ENCODE peak calls at places on chromosomes 2 and 18, in five cellular contexts. W is A549, Q is endothelial cell of umbilical vein, L is HepG2, I is K562. R is an unnamed sample.

GRCh38 chr2:20353597-20353996 is 3.0 kb upstream of the PUM2 start:
- DNase-seq in W (no peak), I (peak; percentile 17), Q (no peak), L (no peak), R (peak; percentile 18)

GRCh38 chr2:20419007-20419576 is 27.8 kb upstream of the RHOB start:
- DNase-seq in W (no peak), Q (peak; percentile 47), L (peak; percentile 65), I (no peak), R (no peak)

GRCh38 chr2:161139098-161139987 is 20.9 kb upstream of the TANK start:
- DNase-seq in L (no peak), I (no peak), W (no peak), Q (peak; percentile 64), R (peak; percentile 57)

GRCh38 chr2:176178271-176178806 is 10.1 kb upstream of the HOXD1 start:
- DNase-seq in I (no peak), W (no peak), L (no peak), Q (no peak), R (peak; percentile 80)

GRCh38 chr2:106223347-106223746 is 29.2 kb upstream of the UXS1 start:
- DNase-seq in L (no peak), I (no peak), Q (no peak), W (no peak), R (no peak)

GRCh38 chr2:122081743-122082142 is 326.3 kb downstream of the TSN start:
- DNase-seq in I (no peak), L (no peak), Q (no peak), W (no peak), R (no peak)

GRCh38 chr2:54895735-54896134 is 154.5 kb downstream of the RTN4 start:
- DNase-seq in W (no peak), Q (no peak), I (no peak), L (no peak), R (peak; percentile 15)

GRCh38 chr2:233241803-233242202 is 9.7 kb upstream of the ATG16L1 start:
- DNase-seq in I (peak; percentile 42), L (no peak), Q (no peak), W (no peak), R (no peak)

GRCh38 chr18:415627-416612 is 84.6 kb downstream of the COLEC12 start:
- DNase-seq in Q (no peak), I (no peak), W (no peak), L (no peak), R (no peak)

GRCh38 chr2:209917154-209917771 is 85.2 kb upstream of the RPE start:
- DNase-seq in I (no peak), W (no peak), Q (no peak), L (no peak), R (no peak)

GRCh38 chr2:203002054-203002821 is 12.4 kb upstream of the NBEAL1 start:
- DNase-seq in Q (no peak), W (peak; percentile 24), I (no peak), L (no peak), R (no peak)

GRCh38 chr2:226699321-226699720 is 100.3 kb downstream of the IRS1 start:
- DNase-seq in Q (no peak), I (no peak), W (peak; percentile 12), L (no peak), R (peak; percentile 9)

GRCh38 chr18:21799706-21800105 is 59.1 kb downstream of the MIB1 start:
- DNase-seq in L (no peak), I (no peak), W (no peak), Q (no peak), R (no peak)

GRCh38 chr2:157696036-157696435 is 67.4 kb upstream of the ACVR1C start:
- DNase-seq in Q (no peak), W (no peak), I (no peak), L (no peak), R (no peak)

GRCh38 chr2:230947908-230948365 is 22.9 kb upstream of the GPR55 start:
- DNase-seq in Q (no peak), W (no peak), L (no peak), I (no peak), R (peak; percentile 78)

GRCh38 chr2:231648579-231649174 is 56.0 kb downstream of the TEX44 start:
- DNase-seq in Q (peak; percentile 65), W (peak; percentile 84), I (no peak), L (peak; percentile 65), R (peak; percentile 84)

GRCh38 chr18:26089247-26090129 is 925 bp downstream of the SS18 start:
- DNase-seq in I (peak; percentile 29), L (peak; percentile 6), W (peak; percentile 35), Q (peak; percentile 54), R (peak; percentile 34)

GRCh38 chr2:101697794-101698418 is 399 bp downstream of the MAP4K4 start:
- DNase-seq in W (no peak), Q (no peak), I (peak; percentile 48), L (no peak), R (peak; percentile 41)

GRCh38 chr2:79887747-79888374 is 375.0 kb downstream of the CTNNA2 start:
- DNase-seq in I (peak; percentile 38), L (peak; percentile 61), W (peak; percentile 71), Q (peak; percentile 36), R (peak; percentile 69)

GRCh38 chr2:45329045-45329677 is 281.9 kb downstream of the SRBD1 start:
- DNase-seq in L (peak; percentile 67), Q (no peak), I (no peak), W (peak; percentile 23), R (peak; percentile 47)

GRCh38 chr2:101440127-101440738 is 34.7 kb downstream of the RFX8 start:
- DNase-seq in L (peak; percentile 43), I (no peak), W (no peak), Q (peak; percentile 86), R (peak; percentile 51)

GRCh38 chr2:210861038-210861665 is 304.8 kb downstream of the CPS1 start:
- DNase-seq in Q (no peak), W (no peak), I (no peak), L (no peak), R (no peak)

GRCh38 chr2:48905696-48906095 is 150.2 kb upstream of the LHCGR start:
- DNase-seq in L (no peak), I (no peak), Q (no peak), W (no peak), R (peak; percentile 18)

GRCh38 chr2:13770279-13770678 is 862.2 kb upstream of the LRATD1 start:
- DNase-seq in I (no peak), L (no peak), W (no peak), Q (no peak), R (no peak)

GRCh38 chr2:109486711-109487130 is 127.0 kb downstream of the SEPTIN10 start:
- DNase-seq in L (no peak), I (no peak), Q (no peak), W (no peak), R (no peak)

GRCh38 chr18:78836838-78837237 is 142.8 kb upstream of the SALL3 start:
- DNase-seq in I (no peak), Q (no peak), W (no peak), L (no peak), R (no peak)

GRCh38 chr2:43193996-43194869 is 32.2 kb downstream of the ZFP36L2 start:
- DNase-seq in L (peak; percentile 98), I (no peak), Q (no peak), W (peak; percentile 85), R (no peak)

GRCh38 chr2:59684101-59684770 is 869.2 kb downstream of the BCL11A start:
- DNase-seq in W (no peak), I (no peak), Q (no peak), L (no peak), R (no peak)

GRCh38 chr2:12702661-12703121 is 14.0 kb upstream of the TRIB2 start:
- DNase-seq in I (no peak), L (no peak), Q (peak; percentile 93), W (no peak), R (no peak)

GRCh38 chr2:14451312-14451711 is 181.2 kb upstream of the LRATD1 start:
- DNase-seq in Q (no peak), I (no peak), W (no peak), L (no peak), R (peak; percentile 6)

GRCh38 chr2:133157141-133157540 is 411.1 kb downstream of the NCKAP5 start:
- DNase-seq in L (no peak), I (no peak), W (no peak), Q (no peak), R (no peak)

GRCh38 chr2:157261199-157261782 is 3.8 kb downstream of the GALNT5 start:
- DNase-seq in Q (no peak), I (peak; percentile 98), L (no peak), W (peak; percentile 88), R (peak; percentile 7)

GRCh38 chr2:128607981-128608506 is 289.4 kb upstream of the HS6ST1 start:
- DNase-seq in W (no peak), Q (no peak), L (no peak), I (no peak), R (no peak)

DNA sequence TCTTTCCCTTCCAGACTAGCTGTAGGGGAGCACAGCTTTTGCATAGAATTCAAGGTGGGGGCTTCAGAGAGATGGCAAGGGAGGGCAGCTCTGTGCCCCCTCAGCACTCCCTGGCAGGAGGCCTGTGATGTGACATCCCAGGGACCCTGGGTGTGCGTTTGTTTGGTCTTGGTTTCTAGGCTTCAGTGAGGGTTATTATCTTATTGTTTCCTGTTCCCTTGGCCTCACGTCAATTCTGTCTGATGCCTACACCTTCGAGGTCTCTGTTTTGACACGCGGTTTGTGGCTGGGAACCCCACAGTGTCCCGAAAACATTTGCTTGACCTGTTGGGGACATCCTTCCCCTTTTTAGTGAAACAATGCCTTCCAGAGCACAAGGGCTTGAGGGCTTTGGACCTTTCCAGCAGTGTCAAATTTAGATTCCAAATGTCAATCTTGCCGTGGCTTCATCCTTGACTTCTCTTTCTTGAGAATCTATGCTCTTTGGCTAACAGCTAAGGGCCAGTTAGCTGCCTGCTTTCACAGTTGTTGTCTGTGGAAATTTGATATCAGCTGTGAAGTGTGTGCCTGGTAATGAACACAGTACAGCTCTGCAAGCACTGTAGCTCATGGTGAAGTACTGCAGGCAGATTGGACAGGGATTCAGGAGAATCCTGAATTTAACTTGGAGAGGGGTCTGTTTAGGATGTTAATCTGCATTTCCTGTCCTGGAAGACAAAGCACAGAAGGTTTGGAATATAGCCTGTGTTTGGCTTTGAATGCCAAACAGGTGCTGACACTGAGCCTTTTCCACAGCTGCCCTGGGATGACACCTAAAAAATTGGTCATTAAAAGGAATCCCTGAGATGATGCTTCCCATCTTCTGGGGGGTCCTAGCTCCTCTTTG is 108.2 kb upstream of the CXCR4 start:
- DNase-seq in L (no peak), Q (no peak), W (no peak), I (no peak), R (peak; percentile 77)
- TF ChIP-seq CTCF in L (no peak), Q (no peak), W (no peak), I (no peak), R (no peak)

GRCh38 chr2:46701152-46701551 is 214.5 kb downstream of the MCFD2 start:
- DNase-seq in I (no peak), W (no peak), Q (peak; percentile 9), L (no peak), R (no peak)
- TF ChIP-seq MYC in I (no peak), W (no peak), Q (no peak), L (no peak), R (no peak)

DNA sequence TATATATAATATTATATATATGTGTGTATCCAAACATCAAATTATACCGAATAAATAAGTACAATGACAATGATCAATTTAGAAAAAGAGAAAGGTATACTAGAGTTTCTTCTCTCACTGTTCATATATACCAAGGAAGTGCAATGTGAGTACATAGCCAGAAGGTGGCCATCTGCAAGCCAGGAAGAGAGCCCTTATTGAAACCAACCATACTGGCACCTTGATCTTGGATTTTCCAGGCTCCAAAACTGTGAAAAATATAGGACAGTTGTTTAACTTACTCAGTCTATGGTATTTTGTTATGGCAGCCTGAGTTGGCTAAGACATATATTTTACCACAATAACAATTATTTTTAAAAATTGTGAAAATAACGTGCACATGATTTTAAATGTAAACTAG is 1490.2 kb upstream of the SLC39A10 start:
- DNase-seq in L (peak; percentile 39), Q (peak; percentile 6), W (peak; percentile 38), I (no peak), R (peak; percentile 38)
- TF ChIP-seq CTCF in L (peak; percentile 65), Q (peak; percentile 38), W (peak; percentile 20), I (peak; percentile 19), R (peak; percentile 56)

GRCh38 chr2:153986488-153987229 is 114.9 kb downstream of the GALNT13 start:
- DNase-seq in Q (peak; percentile 4), L (peak; percentile 10), I (no peak), W (peak; percentile 64), R (no peak)
- TF ChIP-seq MYC in Q (no peak), L (no peak), I (no peak), W (no peak), R (no peak)

R was measured in NB4.